ENCODE peak calls at places on chromosomes 3 and 15, in five cellular contexts. O is hepatocyte, K is SK-N-SH, E is GM23248, R is PC-3. I is an unnamed sample.

GRCh38 chr15:69609176-69609575 is 156.6 kb downstream of the RPLP1 start:
- DNase-seq in O (no peak), K (no peak), E (peak), R (peak), I (no peak)

GRCh38 chr3:147422226-147422933 is 13.2 kb downstream of the ZIC1 start:
- DNase-seq in O (no peak), K (no peak), E (no peak), R (no peak), I (peak)

GRCh38 chr3:129618901-129619671 is 12.6 kb upstream of the PLXND1 start:
- DNase-seq in O (no peak), K (no peak), E (no peak), R (no peak), I (no peak)

GRCh38 chr15:72785452-72786243 is 2.1 kb upstream of the ADPGK start:
- DNase-seq in O (peak), K (no peak), E (peak), R (no peak), I (no peak)

GRCh38 chr15:95910643-95911212 is 419.8 kb upstream of the NR2F2 start:
- DNase-seq in O (no peak), K (no peak), E (no peak), R (no peak), I (peak)

GRCh38 chr3:48431224-48432029 is 1.5 kb upstream of the PLXNB1 start:
- DNase-seq in O (no peak), K (no peak), E (no peak), R (no peak), I (no peak)

GRCh38 chr3:97975466-97975865 is 3.2 kb upstream of the RIOX2 start:
- DNase-seq in O (no peak), K (no peak), E (no peak), R (peak), I (no peak)

GRCh38 chr3:126550488-126551051 is 8.2 kb downstream of the C3orf22 start:
- DNase-seq in O (no peak), K (peak), E (no peak), R (no peak), I (no peak)

GRCh38 chr3:163971861-163972260 is 1106.4 kb downstream of the SI start:
- DNase-seq in O (no peak), K (no peak), E (no peak), R (peak), I (no peak)

GRCh38 chr3:125231895-125232294 is 19.3 kb upstream of the SLC12A8 start:
- DNase-seq in O (no peak), K (no peak), E (peak), R (peak), I (no peak)

GRCh38 chr3:170081079-170081741 is 43.4 kb downstream of the GPR160 start:
- DNase-seq in O (no peak), K (no peak), E (peak), R (no peak), I (no peak)

GRCh38 chr15:88608607-88609181 is 12.4 kb upstream of the AEN start:
- DNase-seq in O (no peak), K (no peak), E (no peak), R (peak), I (no peak)

GRCh38 chr3:45008117-45008516 is 18.0 kb upstream of the CLEC3B start:
- DNase-seq in O (no peak), K (no peak), E (peak), R (no peak), I (no peak)

GRCh38 chr15:73866481-73866880 is 6.9 kb upstream of the TBC1D21 start:
- DNase-seq in O (no peak), K (no peak), E (no peak), R (no peak), I (no peak)

GRCh38 chr3:170790591-170790990 is 79.4 kb downstream of the RPL22L1 start:
- DNase-seq in O (no peak), K (no peak), E (no peak), R (peak), I (no peak)

GRCh38 chr3:28726840-28727239 is 378.2 kb upstream of the AZI2 start:
- DNase-seq in O (peak), K (peak), E (peak), R (peak), I (peak)

GRCh38 chr3:86969500-86970189 is 21.3 kb downstream of the VGLL3 start:
- DNase-seq in O (no peak), K (peak), E (peak), R (peak), I (peak)

GRCh38 chr3:12249519-12249918 is 39.4 kb upstream of the PPARG start:
- DNase-seq in O (no peak), K (no peak), E (no peak), R (no peak), I (no peak)

GRCh38 chr3:66418432-66419052 is 82.3 kb downstream of the LRIG1 start:
- DNase-seq in O (no peak), K (no peak), E (no peak), R (no peak), I (no peak)

GRCh38 chr15:88907111-88907510 is 6.1 kb downstream of the MFGE8 start:
- DNase-seq in O (no peak), K (no peak), E (no peak), R (no peak), I (no peak)

GRCh38 chr15:72319985-72320671 is at the start of gene CELF6:
- DNase-seq in O (peak), K (peak), E (peak), R (peak), I (peak)

GRCh38 chr3:88058322-88058592 is 548 bp downstream of the CGGBP1 start:
- DNase-seq in O (no peak), K (no peak), E (no peak), R (peak), I (no peak)

GRCh38 chr3:17840651-17841050 is 98.2 kb upstream of the TBC1D5 start:
- DNase-seq in O (no peak), K (no peak), E (no peak), R (no peak), I (no peak)

GRCh38 chr15:59691194-59691805 is 2.2 kb upstream of the BNIP2 start:
- DNase-seq in O (peak), K (peak), E (peak), R (peak), I (peak)

GRCh38 chr3:194808709-194809108 is 123.0 kb downstream of the FAM43A start:
- DNase-seq in O (no peak), K (peak), E (peak), R (peak), I (no peak)

GRCh38 chr3:129058441-129059194 is 2.0 kb upstream of the GP9 start:
- DNase-seq in O (no peak), K (no peak), E (no peak), R (peak), I (no peak)

GRCh38 chr3:124887177-124887995 is at the start of gene ITGB5:
- DNase-seq in O (peak), K (peak), E (peak), R (peak), I (peak)

GRCh38 chr15:80246425-80246894 is 5.6 kb downstream of the CTXND1 start:
- DNase-seq in O (peak), K (no peak), E (no peak), R (no peak), I (no peak)

GRCh38 chr3:197331131-197331530 is 32.7 kb upstream of the DLG1 start:
- DNase-seq in O (no peak), K (no peak), E (peak), R (peak), I (no peak)

DNA sequence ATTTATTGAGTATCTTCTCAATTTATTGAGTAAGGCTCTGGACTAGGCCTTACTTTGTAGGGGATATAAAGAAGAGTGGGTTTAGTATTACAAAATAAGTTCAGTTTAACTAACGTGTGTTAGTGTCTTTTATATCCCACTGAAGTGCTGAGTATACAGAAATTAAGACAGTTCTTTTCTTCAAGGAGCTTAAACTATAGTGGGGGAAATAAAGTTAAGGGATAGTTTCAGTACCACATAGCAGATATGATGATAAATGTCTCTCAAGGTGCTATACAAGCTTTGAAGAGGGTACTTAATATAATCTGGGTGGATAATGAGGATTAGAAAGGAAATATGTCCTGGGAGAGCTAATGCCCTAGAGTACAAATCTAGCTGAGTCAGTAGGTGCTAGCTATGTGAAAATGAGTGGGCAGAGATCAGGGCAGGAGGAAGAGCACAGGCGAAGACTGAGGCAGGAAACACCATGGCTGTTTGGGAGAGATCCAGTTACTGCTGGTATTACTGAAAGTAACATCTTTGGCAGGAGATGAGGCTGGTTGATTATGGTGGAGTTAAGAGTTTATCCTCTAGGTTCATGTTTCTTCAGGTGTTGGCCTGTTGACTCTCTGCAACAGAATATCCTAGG is 46.0 kb downstream of the TEX9 start:
- DNase-seq in O (no peak), K (no peak), E (no peak), R (no peak), I (no peak)
- TF ChIP-seq EZH2phosphoT487 in O (no peak), K (no peak), E (no peak), R (no peak), I (no peak)

GRCh38 chr3:33577173-33577572 is 137.0 kb upstream of the UBP1 start:
- DNase-seq in O (no peak), K (no peak), E (no peak), R (no peak), I (no peak)

GRCh38 chr3:33579181-33579510 is 138.9 kb downstream of the CLASP2 start:
- DNase-seq in O (no peak), K (no peak), E (peak), R (no peak), I (no peak)

GRCh38 chr3:33577588-33577987 is 137.4 kb upstream of the UBP1 start:
- DNase-seq in O (no peak), K (no peak), E (no peak), R (no peak), I (peak)

GRCh38 chr3:33579843-33580242 is 138.2 kb downstream of the CLASP2 start:
- DNase-seq in O (no peak), K (no peak), E (no peak), R (peak), I (no peak)

DNA sequence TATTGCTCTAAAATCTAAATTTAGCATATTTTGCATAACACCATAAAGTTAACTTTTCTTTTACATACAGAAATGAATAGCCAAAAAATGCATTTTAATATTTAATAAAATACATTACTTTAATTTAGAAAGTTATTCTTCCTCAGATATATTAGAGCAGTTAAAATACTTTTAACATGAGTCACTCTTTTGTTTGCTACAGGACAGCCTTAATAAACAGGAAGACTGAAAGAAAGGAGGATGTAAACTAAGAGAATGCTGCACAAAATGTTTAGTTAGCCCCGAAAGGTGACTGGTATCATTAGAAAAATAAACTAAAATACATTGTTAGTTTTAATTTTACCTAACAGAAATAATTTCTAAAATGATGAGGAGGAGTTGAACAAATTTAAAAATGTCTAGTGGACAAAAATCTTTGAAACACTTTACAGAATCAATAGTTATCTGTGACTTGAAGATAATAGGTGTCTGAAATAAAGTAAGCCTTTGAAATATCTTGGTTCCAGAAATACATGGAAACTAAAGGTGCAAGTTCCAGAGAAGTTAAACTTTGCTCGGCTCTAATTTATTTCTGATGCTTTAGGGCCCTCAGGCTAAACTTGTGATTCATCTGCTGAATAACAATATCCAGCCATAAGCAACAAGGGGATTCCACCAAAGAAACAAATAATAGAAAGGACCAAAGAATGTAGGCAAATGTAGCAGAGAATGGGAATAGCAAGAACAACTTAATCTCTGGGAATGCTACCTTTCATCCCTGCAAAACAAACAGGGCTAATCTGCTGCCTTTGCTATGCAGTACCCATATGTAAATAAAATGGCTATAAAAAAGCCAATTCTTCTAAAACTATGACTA is 138.3 kb upstream of the UBP1 start:
- DNase-seq in O (peak), K (no peak), E (peak), R (peak), I (peak)
- TF ChIP-seq EZH2phosphoT487 in O (no peak), K (no peak), E (no peak), R (no peak), I (no peak)

GRCh38 chr15:40912478-40912877 is 16.7 kb upstream of the DLL4 start:
- DNase-seq in O (no peak), K (no peak), E (no peak), R (no peak), I (no peak)

GRCh38 chr15:40908095-40908494 is 13.8 kb downstream of the VPS18 start:
- DNase-seq in O (no peak), K (no peak), E (no peak), R (no peak), I (no peak)

GRCh38 chr15:40911139-40911538 is 16.9 kb downstream of the VPS18 start:
- DNase-seq in O (peak), K (peak), E (no peak), R (no peak), I (peak)

GRCh38 chr15:40911693-40912092 is 17.4 kb downstream of the VPS18 start:
- DNase-seq in O (no peak), K (no peak), E (no peak), R (no peak), I (no peak)

DNA sequence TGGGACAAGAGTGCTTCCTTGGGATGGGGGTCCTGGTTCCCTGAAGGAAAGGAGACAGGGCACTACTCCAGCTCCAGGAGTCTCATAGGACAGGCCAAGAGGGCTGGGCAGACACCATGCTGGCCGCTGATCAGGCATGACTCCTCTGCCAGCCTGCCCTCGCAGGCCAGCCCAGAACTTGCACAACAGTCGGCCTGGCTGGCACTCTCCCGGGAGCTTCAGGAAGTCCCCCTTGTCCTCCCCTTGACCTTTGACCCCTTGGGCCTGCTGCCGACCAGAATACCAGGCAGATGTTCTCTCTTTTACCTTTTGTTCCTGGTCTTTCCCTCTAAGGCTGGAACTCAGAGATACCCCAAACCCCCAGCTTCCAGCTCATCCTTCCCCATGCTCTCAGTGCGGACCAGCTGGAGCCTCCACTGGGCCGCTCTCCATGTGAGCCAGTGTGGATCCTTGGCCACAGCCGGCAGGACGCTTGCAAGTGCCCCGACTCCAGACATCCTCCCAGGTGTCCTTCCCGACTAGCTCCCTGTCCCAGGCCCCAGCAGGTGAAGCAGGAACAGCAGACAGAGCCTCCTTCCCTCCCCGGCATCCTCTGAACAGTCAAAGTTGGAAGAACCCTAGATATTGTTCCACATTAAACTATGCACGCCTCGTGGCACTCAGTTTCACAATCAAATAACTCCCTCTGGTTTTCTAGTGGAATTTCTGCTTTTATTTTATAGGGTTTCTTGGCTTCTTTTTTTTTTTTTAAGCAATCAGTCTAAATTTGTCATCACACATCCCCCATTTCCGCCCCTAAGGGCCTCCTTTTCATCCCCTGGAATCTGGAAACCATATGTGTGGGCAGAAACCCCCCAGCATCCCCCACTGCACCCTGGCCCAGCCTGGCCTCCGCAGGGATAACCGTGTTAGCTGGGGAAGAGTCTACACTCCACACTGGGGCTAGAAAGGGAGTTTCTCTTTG is 15.7 kb downstream of the VPS18 start:
- DNase-seq in O (no peak), K (peak), E (peak), R (no peak), I (peak)
- TF ChIP-seq EZH2phosphoT487 in O (no peak), K (no peak), E (no peak), R (no peak), I (no peak)

DNA sequence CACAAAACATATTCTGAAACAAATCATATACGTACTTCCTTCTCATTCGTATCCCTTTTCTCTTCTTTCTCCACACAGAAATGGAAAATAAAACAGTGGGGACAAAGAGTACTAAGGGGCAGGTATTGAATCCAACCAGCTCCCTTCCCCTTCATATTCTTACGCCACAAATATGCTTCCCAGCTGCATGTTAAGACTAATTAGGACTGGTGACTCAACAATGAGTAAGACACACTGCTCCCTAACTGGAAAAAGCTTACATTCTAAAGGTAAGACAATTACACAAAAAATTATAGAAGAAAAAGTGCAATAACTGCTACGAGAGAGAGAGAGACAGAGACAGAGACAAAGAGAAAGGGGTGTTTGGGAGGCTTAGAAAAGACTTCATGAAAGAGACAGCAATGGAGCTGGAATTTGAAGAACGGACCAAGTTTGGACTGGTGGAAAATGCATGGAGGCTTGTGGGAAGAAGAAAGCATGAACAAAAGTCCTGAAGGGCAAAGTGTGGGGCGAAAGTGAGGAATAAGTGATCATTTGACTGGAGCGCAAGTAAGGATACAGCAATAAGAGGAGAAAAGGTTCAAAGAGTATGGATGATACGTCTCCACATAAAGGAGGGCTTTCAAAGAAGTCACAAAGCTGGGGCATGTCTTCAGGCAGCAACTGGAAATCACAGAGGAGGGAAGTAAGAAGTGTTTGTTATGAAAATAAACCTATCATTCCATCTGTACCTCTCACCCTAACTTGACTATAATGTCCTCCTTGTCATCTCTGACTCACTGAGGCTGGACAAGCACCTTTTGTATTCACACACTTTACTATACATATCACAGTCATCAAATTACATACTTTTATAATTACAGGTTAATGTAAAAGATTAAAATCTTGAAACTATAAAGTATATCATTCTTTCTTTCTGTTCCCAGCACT is 49.2 kb downstream of the RYK start:
- DNase-seq in O (no peak), K (no peak), E (peak), R (peak), I (no peak)
- TF ChIP-seq EZH2phosphoT487 in O (no peak), K (no peak), E (no peak), R (no peak), I (no peak)

DNA sequence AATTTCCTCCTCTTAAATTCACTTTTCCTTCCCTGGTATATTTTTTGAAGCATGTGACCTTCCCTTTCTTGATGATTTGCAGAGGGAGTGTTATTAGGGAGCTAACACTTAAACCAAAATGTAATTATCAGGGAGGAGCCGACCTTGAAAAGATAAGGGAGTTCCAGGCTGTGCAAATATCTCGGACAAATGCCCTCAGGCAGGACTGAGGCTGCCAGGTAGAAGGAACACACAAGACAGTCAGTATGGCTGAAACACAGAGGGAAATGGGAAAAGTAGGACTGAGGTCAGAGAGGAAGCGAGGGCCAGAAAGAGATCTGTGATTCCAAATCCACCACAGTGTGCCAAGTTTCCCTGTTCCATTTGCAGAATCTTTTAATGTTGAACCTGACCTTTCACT is 221.0 kb downstream of the CNTN3 start:
- DNase-seq in O (no peak), K (no peak), E (no peak), R (no peak), I (no peak)
- TF ChIP-seq EZH2phosphoT487 in O (no peak), K (no peak), E (no peak), R (no peak), I (no peak)

GRCh38 chr15:90305932-90306331 is 40.5 kb downstream of the NGRN start:
- DNase-seq in O (no peak), K (no peak), E (no peak), R (no peak), I (no peak)
- TF ChIP-seq EZH2phosphoT487 in O (no peak), K (no peak), E (no peak), R (no peak), I (no peak)